ENCODE peak calls at places on chromosome 12, in ten cellular contexts. One of them, this sample, is unnamed.
A peak's percentile ranks its signal among the peaks of the same experiment; 100 is the strongest.

GRCh38 chr12:31570880-31571279 is 20.1 kb downstream of the DENND5B start:
- DNase-seq in pancreas: no peak
- DNase-seq in HAP-1: no peak
- DNase-seq in K562: no peak
- DNase-seq in BJ: no peak
- DNase-seq in adipocyte: no peak
- DNase-seq in cardiac fibroblast: peak; percentile 25
- DNase-seq in AG04450: no peak
- DNase-seq in iPS DF 6.9: no peak
- DNase-seq in lower leg skin: no peak
- DNase-seq in this sample: no peak

GRCh38 chr12:50641566-50641965 is 122.3 kb upstream of the ATF1 start:
- DNase-seq in pancreas: peak; percentile 49
- DNase-seq in HAP-1: no peak
- DNase-seq in K562: peak; percentile 66
- DNase-seq in BJ: no peak
- DNase-seq in adipocyte: no peak
- DNase-seq in cardiac fibroblast: no peak
- DNase-seq in AG04450: no peak
- DNase-seq in iPS DF 6.9: no peak
- DNase-seq in lower leg skin: no peak
- DNase-seq in this sample: no peak

GRCh38 chr12:22993639-22994038 is 368.7 kb downstream of the ETNK1 start:
- DNase-seq in pancreas: no peak
- DNase-seq in HAP-1: no peak
- DNase-seq in K562: no peak
- DNase-seq in BJ: no peak
- DNase-seq in adipocyte: no peak
- DNase-seq in cardiac fibroblast: no peak
- DNase-seq in AG04450: no peak
- DNase-seq in iPS DF 6.9: no peak
- DNase-seq in lower leg skin: no peak
- DNase-seq in this sample: no peak

GRCh38 chr12:57528831-57529555 is 6.4 kb downstream of the MBD6 start:
- DNase-seq in pancreas: no peak
- DNase-seq in HAP-1: no peak
- DNase-seq in K562: no peak
- DNase-seq in BJ: no peak
- DNase-seq in adipocyte: no peak
- DNase-seq in cardiac fibroblast: no peak
- DNase-seq in AG04450: no peak
- DNase-seq in iPS DF 6.9: no peak
- DNase-seq in lower leg skin: no peak
- DNase-seq in this sample: no peak

GRCh38 chr12:96094201-96094600 is 58.8 kb upstream of the LTA4H start:
- DNase-seq in pancreas: no peak
- DNase-seq in HAP-1: peak; percentile 8
- DNase-seq in K562: no peak
- DNase-seq in BJ: no peak
- DNase-seq in adipocyte: no peak
- DNase-seq in cardiac fibroblast: no peak
- DNase-seq in AG04450: no peak
- DNase-seq in iPS DF 6.9: no peak
- DNase-seq in lower leg skin: no peak
- DNase-seq in this sample: no peak

GRCh38 chr12:132117558-132117875 is 26.6 kb downstream of the DDX51 start:
- DNase-seq in pancreas: no peak
- DNase-seq in HAP-1: no peak
- DNase-seq in K562: peak; percentile 38
- DNase-seq in BJ: no peak
- DNase-seq in adipocyte: no peak
- DNase-seq in cardiac fibroblast: no peak
- DNase-seq in AG04450: no peak
- DNase-seq in iPS DF 6.9: no peak
- DNase-seq in lower leg skin: no peak
- DNase-seq in this sample: no peak

GRCh38 chr12:49547090-49547690 is 8.4 kb downstream of the KCNH3 start:
- DNase-seq in pancreas: no peak
- DNase-seq in HAP-1: no peak
- DNase-seq in K562: no peak
- DNase-seq in BJ: no peak
- DNase-seq in adipocyte: no peak
- DNase-seq in cardiac fibroblast: no peak
- DNase-seq in AG04450: no peak
- DNase-seq in iPS DF 6.9: no peak
- DNase-seq in lower leg skin: no peak
- DNase-seq in this sample: no peak

GRCh38 chr12:131986361-131986760 is 36.6 kb downstream of the EP400 start:
- DNase-seq in pancreas: no peak
- DNase-seq in HAP-1: no peak
- DNase-seq in K562: no peak
- DNase-seq in BJ: no peak
- DNase-seq in adipocyte: no peak
- DNase-seq in cardiac fibroblast: no peak
- DNase-seq in AG04450: no peak
- DNase-seq in iPS DF 6.9: no peak
- DNase-seq in lower leg skin: no peak
- DNase-seq in this sample: no peak

GRCh38 chr12:64256166-64256800 is 34.2 kb upstream of the KICS2 start:
- DNase-seq in pancreas: no peak
- DNase-seq in HAP-1: peak; percentile 27
- DNase-seq in K562: peak; percentile 20
- DNase-seq in BJ: no peak
- DNase-seq in adipocyte: peak; percentile 94
- DNase-seq in cardiac fibroblast: peak; percentile 78
- DNase-seq in AG04450: peak; percentile 27
- DNase-seq in iPS DF 6.9: no peak
- DNase-seq in lower leg skin: no peak
- DNase-seq in this sample: no peak

GRCh38 chr12:9798008-9798619 is 29.2 kb upstream of the KLRF1 start:
- DNase-seq in pancreas: peak; percentile 24
- DNase-seq in HAP-1: peak; percentile 79
- DNase-seq in K562: peak; percentile 18
- DNase-seq in BJ: no peak
- DNase-seq in adipocyte: no peak
- DNase-seq in cardiac fibroblast: peak; percentile 65
- DNase-seq in AG04450: no peak
- DNase-seq in iPS DF 6.9: peak; percentile 76
- DNase-seq in lower leg skin: no peak
- DNase-seq in this sample: peak; percentile 25

GRCh38 chr12:124398578-124399227 is 103.8 kb downstream of the RFLNA start:
- DNase-seq in pancreas: peak; percentile 21
- DNase-seq in HAP-1: no peak
- DNase-seq in K562: no peak
- DNase-seq in BJ: no peak
- DNase-seq in adipocyte: no peak
- DNase-seq in cardiac fibroblast: peak; percentile 62
- DNase-seq in AG04450: no peak
- DNase-seq in iPS DF 6.9: no peak
- DNase-seq in lower leg skin: peak; percentile 97
- DNase-seq in this sample: no peak

DNA sequence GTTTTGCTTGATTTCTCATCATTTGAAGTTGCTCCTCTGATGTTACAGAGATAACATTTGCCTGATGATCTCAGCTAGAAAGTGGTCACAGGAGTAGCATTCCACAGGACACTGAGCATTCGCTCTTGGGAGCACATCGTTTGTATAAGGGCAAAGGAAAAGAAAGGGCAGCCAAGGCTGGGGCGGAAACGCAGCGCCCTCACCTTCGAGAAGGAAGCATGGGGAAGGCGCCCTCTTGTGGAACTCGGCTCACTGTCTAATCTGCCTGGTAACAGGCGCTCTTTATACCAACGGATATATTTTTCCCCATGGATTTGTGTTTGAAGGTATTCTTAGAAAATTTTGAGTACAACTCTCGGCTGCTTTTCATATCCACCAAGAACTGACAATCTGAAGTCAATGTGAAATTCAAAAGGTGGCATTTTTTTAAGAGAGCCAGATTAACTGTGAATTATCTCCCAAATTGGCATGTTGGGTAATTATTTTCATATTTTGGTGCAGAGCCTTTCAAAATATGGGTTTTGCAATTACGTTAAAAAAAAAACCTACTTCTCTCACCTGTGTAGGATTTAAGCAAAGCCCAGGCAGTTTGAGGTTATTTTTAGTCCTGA is 172.7 kb downstream of the CAND1 start:
- DNase-seq in pancreas: peak; percentile 80
- DNase-seq in HAP-1: peak; percentile 91
- DNase-seq in K562: peak; percentile 57
- DNase-seq in BJ: no peak
- DNase-seq in adipocyte: peak; percentile 87
- DNase-seq in cardiac fibroblast: peak; percentile 85
- DNase-seq in AG04450: peak; percentile 67
- DNase-seq in iPS DF 6.9: peak; percentile 71
- DNase-seq in lower leg skin: peak; percentile 97
- DNase-seq in this sample: no peak
- H3K4me3 ChIP-seq in pancreas: no peak overlapping the region
- H3K4me3 ChIP-seq in HAP-1: no peak overlapping the region
- H3K4me3 ChIP-seq in K562: no peak overlapping the region
- H3K4me3 ChIP-seq in BJ: no peak overlapping the region
- H3K4me3 ChIP-seq in adipocyte: peak overlapping the region; percentile 51
- H3K4me3 ChIP-seq in cardiac fibroblast: no peak overlapping the region
- H3K4me3 ChIP-seq in AG04450: no peak overlapping the region
- H3K4me3 ChIP-seq in iPS DF 6.9: no peak overlapping the region
- H3K4me3 ChIP-seq in lower leg skin: no peak overlapping the region
- H3K4me3 ChIP-seq in this sample: no peak overlapping the region

GRCh38 chr12:27187697-27188096 is 56.4 kb upstream of the STK38L start:
- DNase-seq in pancreas: no peak
- DNase-seq in HAP-1: no peak
- DNase-seq in K562: no peak
- DNase-seq in BJ: no peak
- DNase-seq in adipocyte: no peak
- DNase-seq in cardiac fibroblast: no peak
- DNase-seq in AG04450: no peak
- DNase-seq in iPS DF 6.9: no peak
- DNase-seq in lower leg skin: no peak
- DNase-seq in this sample: no peak
- H3K4me3 ChIP-seq in pancreas: no peak overlapping the region
- H3K4me3 ChIP-seq in HAP-1: no peak overlapping the region
- H3K4me3 ChIP-seq in K562: no peak overlapping the region
- H3K4me3 ChIP-seq in BJ: no peak overlapping the region
- H3K4me3 ChIP-seq in adipocyte: no peak overlapping the region
- H3K4me3 ChIP-seq in cardiac fibroblast: no peak overlapping the region
- H3K4me3 ChIP-seq in AG04450: no peak overlapping the region
- H3K4me3 ChIP-seq in iPS DF 6.9: no peak overlapping the region
- H3K4me3 ChIP-seq in lower leg skin: no peak overlapping the region
- H3K4me3 ChIP-seq in this sample: no peak overlapping the region

GRCh38 chr12:43736921-43737440 is 21.6 kb downstream of the PUS7L start:
- DNase-seq in pancreas: no peak
- DNase-seq in HAP-1: peak; percentile 38
- DNase-seq in K562: no peak
- DNase-seq in BJ: no peak
- DNase-seq in adipocyte: no peak
- DNase-seq in cardiac fibroblast: no peak
- DNase-seq in AG04450: no peak
- DNase-seq in iPS DF 6.9: no peak
- DNase-seq in lower leg skin: no peak
- DNase-seq in this sample: no peak

GRCh38 chr12:43740511-43741100 is 18.0 kb downstream of the PUS7L start:
- DNase-seq in pancreas: no peak
- DNase-seq in HAP-1: no peak
- DNase-seq in K562: no peak
- DNase-seq in BJ: no peak
- DNase-seq in adipocyte: no peak
- DNase-seq in cardiac fibroblast: peak; percentile 54
- DNase-seq in AG04450: no peak
- DNase-seq in iPS DF 6.9: no peak
- DNase-seq in lower leg skin: no peak
- DNase-seq in this sample: no peak

GRCh38 chr12:43737646-43738045 is 20.9 kb downstream of the PUS7L start:
- DNase-seq in pancreas: no peak
- DNase-seq in HAP-1: no peak
- DNase-seq in K562: no peak
- DNase-seq in BJ: no peak
- DNase-seq in adipocyte: peak; percentile 33
- DNase-seq in cardiac fibroblast: no peak
- DNase-seq in AG04450: no peak
- DNase-seq in iPS DF 6.9: no peak
- DNase-seq in lower leg skin: no peak
- DNase-seq in this sample: no peak

GRCh38 chr12:43744826-43745225 is 13.8 kb downstream of the PUS7L start:
- DNase-seq in pancreas: no peak
- DNase-seq in HAP-1: no peak
- DNase-seq in K562: no peak
- DNase-seq in BJ: no peak
- DNase-seq in adipocyte: no peak
- DNase-seq in cardiac fibroblast: no peak
- DNase-seq in AG04450: no peak
- DNase-seq in iPS DF 6.9: no peak
- DNase-seq in lower leg skin: no peak
- DNase-seq in this sample: no peak

GRCh38 chr12:43742106-43742505 is 16.5 kb downstream of the PUS7L start:
- DNase-seq in pancreas: no peak
- DNase-seq in HAP-1: no peak
- DNase-seq in K562: no peak
- DNase-seq in BJ: peak; percentile 46
- DNase-seq in adipocyte: peak; percentile 90
- DNase-seq in cardiac fibroblast: peak; percentile 81
- DNase-seq in AG04450: no peak
- DNase-seq in iPS DF 6.9: no peak
- DNase-seq in lower leg skin: no peak
- DNase-seq in this sample: no peak
- H3K4me3 ChIP-seq in pancreas: no peak overlapping the region
- H3K4me3 ChIP-seq in HAP-1: no peak overlapping the region
- H3K4me3 ChIP-seq in K562: no peak overlapping the region
- H3K4me3 ChIP-seq in BJ: no peak overlapping the region
- H3K4me3 ChIP-seq in adipocyte: peak overlapping the region; percentile 39
- H3K4me3 ChIP-seq in cardiac fibroblast: no peak overlapping the region
- H3K4me3 ChIP-seq in AG04450: no peak overlapping the region
- H3K4me3 ChIP-seq in iPS DF 6.9: no peak overlapping the region
- H3K4me3 ChIP-seq in lower leg skin: no peak overlapping the region
- H3K4me3 ChIP-seq in this sample: no peak overlapping the region

DNA sequence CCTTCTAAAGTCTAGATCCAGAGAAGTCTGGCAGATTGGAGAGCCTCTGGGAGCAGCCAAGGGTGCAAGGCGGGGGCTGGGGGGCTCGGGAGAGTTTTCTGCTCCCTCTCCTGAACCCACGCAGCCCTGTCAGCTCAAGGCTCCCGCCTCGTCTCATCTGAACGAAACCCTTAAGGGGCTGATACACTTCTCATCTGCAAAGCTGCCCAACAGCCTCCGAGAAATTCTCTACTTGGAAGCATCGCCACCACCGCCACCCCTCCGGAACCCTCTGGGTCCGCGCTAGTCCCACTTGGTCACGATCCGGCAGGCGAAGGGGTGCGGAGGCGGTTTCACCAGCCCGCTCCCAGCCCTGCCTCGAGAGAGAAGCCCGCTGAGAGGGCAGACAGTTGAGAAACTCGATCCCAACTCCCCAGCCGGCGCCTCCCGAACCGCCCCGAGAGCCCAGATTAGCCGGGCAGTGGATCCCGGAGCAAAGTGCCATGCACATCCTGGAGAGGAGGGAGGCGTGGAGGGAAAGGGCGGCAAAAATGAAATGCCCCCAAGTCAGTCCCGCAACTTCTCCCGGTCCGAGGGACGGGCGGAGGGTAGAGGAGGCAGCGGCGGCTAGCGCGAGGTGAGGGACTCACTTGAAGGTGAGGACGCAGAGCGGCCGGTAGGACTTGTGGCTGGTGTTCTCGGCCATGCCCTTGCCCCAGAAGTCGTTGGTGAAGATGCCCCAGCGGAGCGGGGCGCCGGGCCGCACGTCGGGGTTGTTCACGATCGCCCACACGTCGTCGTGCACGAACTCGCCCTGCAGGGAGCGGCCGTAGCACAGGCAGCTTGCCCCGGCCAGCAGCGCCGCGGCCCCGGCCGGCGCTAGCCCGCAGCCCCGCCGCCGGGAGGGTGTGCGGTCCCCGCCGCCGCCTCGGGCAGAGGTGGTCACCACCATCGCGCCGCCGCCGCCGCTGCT is 645 bp downstream of the TMTC1 start:
- DNase-seq in pancreas: peak; percentile 3
- DNase-seq in HAP-1: peak; percentile 53
- DNase-seq in K562: no peak
- DNase-seq in BJ: no peak
- DNase-seq in adipocyte: peak; percentile 86
- DNase-seq in cardiac fibroblast: peak; percentile 59
- DNase-seq in AG04450: no peak
- DNase-seq in iPS DF 6.9: no peak
- DNase-seq in lower leg skin: peak; percentile 88
- DNase-seq in this sample: peak; percentile 25
- H3K4me3 ChIP-seq in pancreas: peak overlapping the region; percentile 38
- H3K4me3 ChIP-seq in HAP-1: peak overlapping the region; percentile 28
- H3K4me3 ChIP-seq in K562: no peak overlapping the region
- H3K4me3 ChIP-seq in BJ: peak overlapping the region; percentile 59
- H3K4me3 ChIP-seq in adipocyte: peak overlapping the region; percentile 95
- H3K4me3 ChIP-seq in cardiac fibroblast: peak overlapping the region; percentile 90
- H3K4me3 ChIP-seq in AG04450: peak overlapping the region; percentile 88
- H3K4me3 ChIP-seq in iPS DF 6.9: peak overlapping the region; percentile 43
- H3K4me3 ChIP-seq in lower leg skin: peak overlapping the region; percentile 57
- H3K4me3 ChIP-seq in this sample: peak overlapping the region; percentile 27

This sample was measured in GM06990.